ENCODE peak calls at places on chromosomes 4 and X, in four cellular contexts. One of them, this sample, is unnamed.

GRCh38 chr4:74675673-74676279 is 118.5 kb downstream of the BTC start:
- DNase-seq in GM12878: no peak
- DNase-seq in H1: no peak
- DNase-seq in HepG2: peak
- DNase-seq in this sample: no peak

GRCh38 chr4:167622481-167623240 is 388.4 kb upstream of the SPOCK3 start:
- DNase-seq in GM12878: no peak
- DNase-seq in H1: no peak
- DNase-seq in HepG2: peak
- DNase-seq in this sample: peak

GRCh38 chrX:3711331-3711917 is 2.0 kb downstream of the PRKX start:
- DNase-seq in GM12878: peak
- DNase-seq in H1: no peak
- DNase-seq in HepG2: no peak
- DNase-seq in this sample: no peak

GRCh38 chr4:151781026-151781425 is 20.2 kb upstream of the GATB start:
- DNase-seq in GM12878: no peak
- DNase-seq in H1: no peak
- DNase-seq in HepG2: no peak
- DNase-seq in this sample: no peak

GRCh38 chr4:127709456-127709855 is 20.7 kb upstream of the SLC25A31 start:
- DNase-seq in GM12878: no peak
- DNase-seq in H1: no peak
- DNase-seq in HepG2: no peak
- DNase-seq in this sample: no peak

GRCh38 chr4:7387925-7388324 is 46.8 kb downstream of the PSAPL1 start:
- DNase-seq in GM12878: no peak
- DNase-seq in H1: no peak
- DNase-seq in HepG2: no peak
- DNase-seq in this sample: no peak

GRCh38 chrX:11103006-11103405 is 8.1 kb upstream of the HCCS start:
- DNase-seq in GM12878: no peak
- DNase-seq in H1: no peak
- DNase-seq in HepG2: no peak
- DNase-seq in this sample: no peak

GRCh38 chrX:78573630-78574029 is 85.5 kb downstream of the RTL3 start:
- DNase-seq in GM12878: no peak
- DNase-seq in H1: no peak
- DNase-seq in HepG2: no peak
- DNase-seq in this sample: no peak

GRCh38 chr4:2962614-2963184 is 507 bp downstream of the NOP14 start:
- DNase-seq in GM12878: no peak
- DNase-seq in H1: no peak
- DNase-seq in HepG2: peak
- DNase-seq in this sample: peak

GRCh38 chr4:133146574-133147198 is 2.4 kb upstream of the PCDH10 start:
- DNase-seq in GM12878: no peak
- DNase-seq in H1: no peak
- DNase-seq in HepG2: peak
- DNase-seq in this sample: peak

GRCh38 chr4:95585016-95585695 is 36.4 kb upstream of the UNC5C start:
- DNase-seq in GM12878: no peak
- DNase-seq in H1: no peak
- DNase-seq in HepG2: no peak
- DNase-seq in this sample: no peak

GRCh38 chr4:173025131-173025530 is 143.5 kb upstream of the GALNT7 start:
- DNase-seq in GM12878: peak
- DNase-seq in H1: peak
- DNase-seq in HepG2: peak
- DNase-seq in this sample: peak

GRCh38 chr4:76692761-76693160 is 205.2 kb downstream of the SOWAHB start:
- DNase-seq in GM12878: no peak
- DNase-seq in H1: no peak
- DNase-seq in HepG2: no peak
- DNase-seq in this sample: no peak

GRCh38 chrX:108299101-108299591 is 139.1 kb downstream of the COL4A6 start:
- DNase-seq in GM12878: peak
- DNase-seq in H1: no peak
- DNase-seq in HepG2: peak
- DNase-seq in this sample: no peak

GRCh38 chrX:106481341-106481740 is 130.4 kb upstream of the RADX start:
- DNase-seq in GM12878: peak
- DNase-seq in H1: no peak
- DNase-seq in HepG2: peak
- DNase-seq in this sample: peak

GRCh38 chr4:89949782-89950387 is 55.2 kb downstream of the MMRN1 start:
- DNase-seq in GM12878: no peak
- DNase-seq in H1: no peak
- DNase-seq in HepG2: no peak
- DNase-seq in this sample: no peak

GRCh38 chr4:907691-908437 is 24.3 kb downstream of the GAK start:
- DNase-seq in GM12878: no peak
- DNase-seq in H1: no peak
- DNase-seq in HepG2: no peak
- DNase-seq in this sample: no peak

GRCh38 chrX:155027509-155028066 is 944 bp downstream of the FUNDC2 start:
- DNase-seq in GM12878: no peak
- DNase-seq in H1: no peak
- DNase-seq in HepG2: peak
- DNase-seq in this sample: no peak

GRCh38 chr4:44232262-44232661 is 216.3 kb downstream of the KCTD8 start:
- DNase-seq in GM12878: no peak
- DNase-seq in H1: no peak
- DNase-seq in HepG2: no peak
- DNase-seq in this sample: no peak

GRCh38 chr4:119300388-119301131 is 21.4 kb downstream of the FABP2 start:
- DNase-seq in GM12878: peak
- DNase-seq in H1: peak
- DNase-seq in HepG2: peak
- DNase-seq in this sample: peak

GRCh38 chr4:163631288-163631687 is 136.8 kb downstream of the TMA16 start:
- DNase-seq in GM12878: no peak
- DNase-seq in H1: no peak
- DNase-seq in HepG2: no peak
- DNase-seq in this sample: no peak

DNA sequence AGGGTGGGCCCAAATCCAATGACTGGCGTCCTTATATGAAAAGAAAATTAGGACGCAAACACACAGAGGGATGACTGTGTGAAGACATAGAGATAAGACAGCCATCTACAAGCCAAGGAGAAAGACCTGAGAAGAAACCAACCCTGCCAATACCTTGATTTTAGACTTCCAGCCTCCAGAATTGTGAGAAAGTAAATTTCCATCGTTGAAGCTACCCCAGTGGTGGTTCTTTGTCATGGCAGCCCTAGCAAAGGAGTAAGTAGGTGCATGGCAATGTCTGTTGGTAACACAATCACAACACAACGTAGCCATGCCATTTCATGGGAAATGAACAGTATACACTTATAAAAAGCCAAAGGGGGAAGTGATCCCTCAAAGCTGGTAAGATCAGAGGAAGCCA is 25.3 kb downstream of the SMIM20 start:
- DNase-seq in GM12878: no peak
- DNase-seq in H1: no peak
- DNase-seq in HepG2: no peak
- DNase-seq in this sample: no peak
- TF ChIP-seq SUZ12 in GM12878: no peak
- TF ChIP-seq SUZ12 in H1: no peak
- TF ChIP-seq SUZ12 in HepG2: no peak
- TF ChIP-seq SUZ12 in this sample: no peak

GRCh38 chr4:82708982-82709381 is 89.6 kb downstream of the SCD5 start:
- DNase-seq in GM12878: no peak
- DNase-seq in H1: no peak
- DNase-seq in HepG2: no peak
- DNase-seq in this sample: no peak
- H3K9ac ChIP-seq in GM12878: no peak
- H3K9ac ChIP-seq in H1: no peak
- H3K9ac ChIP-seq in HepG2: no peak
- H3K9ac ChIP-seq in this sample: no peak

DNA sequence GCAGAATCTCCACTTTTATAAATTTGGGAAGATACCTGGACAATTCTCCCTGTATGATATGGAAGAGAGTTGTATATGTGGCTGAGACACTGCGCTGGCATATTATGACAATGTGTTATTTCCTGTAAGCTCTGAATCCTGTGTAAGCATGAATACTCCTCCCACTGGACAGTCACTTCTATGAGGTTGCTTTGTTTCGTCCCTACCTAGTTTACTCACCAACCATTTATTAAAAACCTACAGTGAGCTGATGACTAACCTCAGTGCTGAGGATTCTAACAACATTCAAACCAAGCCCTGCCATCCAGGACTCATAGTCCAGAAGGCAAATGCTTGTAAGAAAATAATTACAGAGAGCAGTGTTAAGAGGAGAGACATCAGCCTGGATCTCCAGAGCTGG is 1632.9 kb upstream of the TENM3 start:
- DNase-seq in GM12878: no peak
- DNase-seq in H1: no peak
- DNase-seq in HepG2: no peak
- DNase-seq in this sample: no peak
- TF ChIP-seq SUZ12 in GM12878: no peak
- TF ChIP-seq SUZ12 in H1: no peak
- TF ChIP-seq SUZ12 in HepG2: no peak
- TF ChIP-seq SUZ12 in this sample: no peak

DNA sequence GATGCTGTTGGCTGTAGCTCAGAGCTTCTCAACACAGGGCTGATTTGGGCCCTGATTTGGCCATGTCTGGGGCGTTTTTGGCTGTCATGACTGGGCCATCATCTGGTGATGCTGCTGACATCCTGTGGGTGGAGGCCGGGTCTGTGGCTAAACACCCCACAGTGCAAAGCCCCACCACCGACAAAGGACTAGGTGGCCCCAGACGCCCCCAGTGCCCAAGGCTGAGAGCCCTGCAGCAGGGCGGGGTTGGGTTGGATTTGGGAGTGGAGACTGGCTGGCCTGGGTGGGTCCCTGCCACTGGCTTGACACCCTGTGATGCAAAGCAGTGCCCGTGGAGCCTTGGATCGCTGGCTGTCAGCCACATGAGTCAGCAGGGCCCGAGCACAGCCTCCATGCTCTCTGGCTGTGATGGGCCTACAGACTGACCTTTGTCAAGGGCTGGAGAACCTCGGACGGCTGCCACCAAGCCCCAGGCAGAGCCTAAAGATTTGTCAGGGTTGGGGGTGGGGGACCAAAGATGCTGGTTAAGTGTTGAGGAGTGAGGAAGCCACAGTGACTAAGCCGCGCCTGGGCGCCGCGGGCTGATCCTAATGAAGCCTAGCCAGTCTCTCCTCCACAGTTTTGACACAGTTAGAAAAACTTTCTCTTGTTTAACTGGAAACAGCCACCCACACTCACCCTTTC is 28.3 kb downstream of the CYTL1 start:
- DNase-seq in GM12878: no peak
- DNase-seq in H1: no peak
- DNase-seq in HepG2: no peak
- DNase-seq in this sample: no peak
- H3K9ac ChIP-seq in GM12878: no peak
- H3K9ac ChIP-seq in H1: no peak
- H3K9ac ChIP-seq in HepG2: no peak
- H3K9ac ChIP-seq in this sample: peak